ENCODE peak calls at places on chromosomes 7 and 10, in four cellular contexts. V is head of caudate nucleus; O is NCI-H1092; I is stimulated activated CD4-positive, alpha-beta T cell treated with anti-CD3 and anti-CD28 coated beads, Interleukin-2, amount 100 ng/mL, for 48 hours. J is an unnamed sample.
A peak's percentile ranks its signal among the peaks of the same experiment; 100 is the strongest.

GRCh38 chr10:15462253-15462885 is 91.3 kb upstream of the FAM171A1 start:
- DNase-seq in V (no peak), O (no peak), I (no peak), J (no peak)

GRCh38 chr10:86795353-86795752 is 38.9 kb downstream of the BMPR1A start:
- DNase-seq in V (no peak), O (no peak), I (no peak), J (no peak)

GRCh38 chr7:76281006-76281705 is 21.3 kb upstream of the HSPB1 start:
- DNase-seq in V (no peak), O (no peak), I (no peak), J (no peak)

GRCh38 chr7:100585511-100586265 is at the start of gene LRCH4:
- DNase-seq in V (peak; percentile 34), O (no peak), I (no peak), J (peak; percentile 71)

GRCh38 chr10:61452655-61453641 is at the start of gene TMEM26:
- DNase-seq in V (peak; percentile 31), O (no peak), I (no peak), J (no peak)

GRCh38 chr10:3002304-3002703 is 65.0 kb upstream of the PFKP start:
- DNase-seq in V (no peak), O (no peak), I (no peak), J (no peak)

GRCh38 chr7:146090023-146090645 is 26.5 kb upstream of the CNTNAP2 start:
- DNase-seq in V (peak; percentile 3), O (peak; percentile 54), I (no peak), J (peak; percentile 45)

GRCh38 chr7:7799138-7799537 is 80.7 kb upstream of the RPA3 start:
- DNase-seq in V (no peak), O (no peak), I (no peak), J (no peak)

GRCh38 chr10:110547139-110547761 is 20.2 kb upstream of the SMC3 start:
- DNase-seq in V (no peak), O (no peak), I (no peak), J (peak; percentile 83)